ENCODE peak calls at places on chromosome 7, in eight cellular contexts. One of them, this sample, is unnamed.
A peak's percentile ranks its signal among the peaks of the same experiment; 100 is the strongest.

GRCh38 chr7:157392256-157393037 is 55.6 kb downstream of the DNAJB6 start:
- DNase-seq in MG63: no peak
- DNase-seq in H9: no peak
- DNase-seq in trophoblast cell: no peak
- DNase-seq in H7: no peak
- DNase-seq in Peyer's patch: no peak
- DNase-seq in tibial nerve: no peak
- DNase-seq in neuronal stem cell: no peak
- DNase-seq in this sample: no peak

GRCh38 chr7:64630496-64630895 is 35.4 kb upstream of the ZNF107 start:
- DNase-seq in MG63: no peak
- DNase-seq in Peyer's patch: no peak
- DNase-seq in tibial nerve: no peak
- DNase-seq in H9: no peak
- DNase-seq in neuronal stem cell: no peak
- DNase-seq in H7: no peak
- DNase-seq in trophoblast cell: peak; percentile 60
- DNase-seq in this sample: peak; percentile 51

GRCh38 chr7:114155106-114155765 is 236.4 kb upstream of the PPP1R3A start:
- DNase-seq in neuronal stem cell: no peak
- DNase-seq in tibial nerve: no peak
- DNase-seq in H9: no peak
- DNase-seq in MG63: no peak
- DNase-seq in Peyer's patch: no peak
- DNase-seq in H7: no peak
- DNase-seq in trophoblast cell: no peak
- DNase-seq in this sample: peak; percentile 34

GRCh38 chr7:143299840-143300239 is 11.7 kb downstream of the CASP2 start:
- DNase-seq in MG63: no peak
- DNase-seq in Peyer's patch: peak; percentile 52
- DNase-seq in H9: peak; percentile 57
- DNase-seq in trophoblast cell: peak; percentile 69
- DNase-seq in tibial nerve: no peak
- DNase-seq in H7: peak; percentile 81
- DNase-seq in neuronal stem cell: no peak
- DNase-seq in this sample: peak; percentile 79

GRCh38 chr7:86745019-86745745 is 101.5 kb downstream of the GRM3 start:
- DNase-seq in MG63: peak; percentile 7
- DNase-seq in tibial nerve: no peak
- DNase-seq in Peyer's patch: no peak
- DNase-seq in H7: no peak
- DNase-seq in H9: no peak
- DNase-seq in neuronal stem cell: no peak
- DNase-seq in trophoblast cell: no peak
- DNase-seq in this sample: no peak

GRCh38 chr7:80129785-80130184 is 4.8 kb upstream of the GNAI1 start:
- DNase-seq in neuronal stem cell: no peak
- DNase-seq in H7: no peak
- DNase-seq in trophoblast cell: no peak
- DNase-seq in MG63: no peak
- DNase-seq in tibial nerve: no peak
- DNase-seq in H9: no peak
- DNase-seq in Peyer's patch: no peak
- DNase-seq in this sample: no peak

GRCh38 chr7:143042821-143043271 is 9.3 kb upstream of the OR6V1 start:
- DNase-seq in neuronal stem cell: no peak
- DNase-seq in MG63: no peak
- DNase-seq in H9: no peak
- DNase-seq in tibial nerve: no peak
- DNase-seq in Peyer's patch: no peak
- DNase-seq in H7: no peak
- DNase-seq in trophoblast cell: no peak
- DNase-seq in this sample: no peak

GRCh38 chr7:35555934-35556333 is 139.0 kb downstream of the HERPUD2 start:
- DNase-seq in Peyer's patch: no peak
- DNase-seq in H9: no peak
- DNase-seq in trophoblast cell: peak; percentile 76
- DNase-seq in neuronal stem cell: no peak
- DNase-seq in tibial nerve: no peak
- DNase-seq in H7: no peak
- DNase-seq in MG63: no peak
- DNase-seq in this sample: no peak

GRCh38 chr7:40733578-40733977 is 598.8 kb downstream of the SUGCT start:
- DNase-seq in neuronal stem cell: no peak
- DNase-seq in tibial nerve: no peak
- DNase-seq in trophoblast cell: no peak
- DNase-seq in H9: no peak
- DNase-seq in H7: no peak
- DNase-seq in MG63: no peak
- DNase-seq in Peyer's patch: no peak
- DNase-seq in this sample: no peak

GRCh38 chr7:115019882-115020605 is 98.2 kb downstream of the MDFIC start:
- DNase-seq in H9: no peak
- DNase-seq in trophoblast cell: no peak
- DNase-seq in MG63: no peak
- DNase-seq in tibial nerve: no peak
- DNase-seq in H7: no peak
- DNase-seq in Peyer's patch: no peak
- DNase-seq in neuronal stem cell: no peak
- DNase-seq in this sample: no peak

GRCh38 chr7:235576-236395 is 43.4 kb downstream of the FAM20C start:
- DNase-seq in MG63: no peak
- DNase-seq in H7: no peak
- DNase-seq in H9: no peak
- DNase-seq in tibial nerve: no peak
- DNase-seq in Peyer's patch: no peak
- DNase-seq in neuronal stem cell: no peak
- DNase-seq in trophoblast cell: no peak
- DNase-seq in this sample: no peak

GRCh38 chr7:93147358-93147757 is 827 bp downstream of the SAMD9L start:
- DNase-seq in trophoblast cell: peak; percentile 15
- DNase-seq in MG63: peak; percentile 50
- DNase-seq in tibial nerve: no peak
- DNase-seq in H9: no peak
- DNase-seq in neuronal stem cell: no peak
- DNase-seq in Peyer's patch: peak; percentile 39
- DNase-seq in H7: no peak
- DNase-seq in this sample: no peak

GRCh38 chr7:55438085-55438764 is 73.1 kb downstream of the LANCL2 start:
- DNase-seq in trophoblast cell: no peak
- DNase-seq in MG63: no peak
- DNase-seq in tibial nerve: no peak
- DNase-seq in neuronal stem cell: no peak
- DNase-seq in Peyer's patch: no peak
- DNase-seq in H9: no peak
- DNase-seq in H7: peak; percentile 39
- DNase-seq in this sample: no peak

GRCh38 chr7:135659159-135659837 is 3.0 kb upstream of the STMP1 start:
- DNase-seq in tibial nerve: no peak
- DNase-seq in Peyer's patch: no peak
- DNase-seq in trophoblast cell: no peak
- DNase-seq in neuronal stem cell: no peak
- DNase-seq in H9: no peak
- DNase-seq in MG63: no peak
- DNase-seq in H7: no peak
- DNase-seq in this sample: no peak

GRCh38 chr7:139492293-139492692 is 8.8 kb upstream of the KLRG2 start:
- DNase-seq in MG63: no peak
- DNase-seq in Peyer's patch: no peak
- DNase-seq in neuronal stem cell: no peak
- DNase-seq in trophoblast cell: no peak
- DNase-seq in tibial nerve: no peak
- DNase-seq in H9: no peak
- DNase-seq in H7: no peak
- DNase-seq in this sample: no peak

GRCh38 chr7:48025630-48026029 is 3.3 kb downstream of the SUN3 start:
- DNase-seq in Peyer's patch: no peak
- DNase-seq in neuronal stem cell: no peak
- DNase-seq in tibial nerve: no peak
- DNase-seq in H7: no peak
- DNase-seq in trophoblast cell: peak; percentile 50
- DNase-seq in H9: no peak
- DNase-seq in MG63: no peak
- DNase-seq in this sample: no peak

GRCh38 chr7:154388999-154389398 is 336.8 kb downstream of the DPP6 start:
- DNase-seq in trophoblast cell: no peak
- DNase-seq in H9: no peak
- DNase-seq in neuronal stem cell: no peak
- DNase-seq in H7: no peak
- DNase-seq in MG63: no peak
- DNase-seq in Peyer's patch: no peak
- DNase-seq in tibial nerve: no peak
- DNase-seq in this sample: no peak

GRCh38 chr7:146660839-146661238 is 544.2 kb downstream of the CNTNAP2 start:
- DNase-seq in Peyer's patch: no peak
- DNase-seq in H7: no peak
- DNase-seq in trophoblast cell: no peak
- DNase-seq in H9: no peak
- DNase-seq in neuronal stem cell: no peak
- DNase-seq in MG63: no peak
- DNase-seq in tibial nerve: no peak
- DNase-seq in this sample: no peak

GRCh38 chr7:48004023-48004422 is 24.6 kb upstream of the HUS1 start:
- DNase-seq in MG63: no peak
- DNase-seq in neuronal stem cell: no peak
- DNase-seq in trophoblast cell: no peak
- DNase-seq in Peyer's patch: no peak
- DNase-seq in H7: no peak
- DNase-seq in tibial nerve: no peak
- DNase-seq in H9: no peak
- DNase-seq in this sample: no peak

GRCh38 chr7:114703677-114704076 is 218.2 kb upstream of the MDFIC start:
- DNase-seq in Peyer's patch: peak; percentile 22
- DNase-seq in MG63: no peak
- DNase-seq in tibial nerve: no peak
- DNase-seq in H7: no peak
- DNase-seq in trophoblast cell: no peak
- DNase-seq in H9: no peak
- DNase-seq in neuronal stem cell: no peak
- DNase-seq in this sample: no peak

GRCh38 chr7:102039706-102040105 is 222.3 kb downstream of the CUX1 start:
- DNase-seq in MG63: no peak
- DNase-seq in Peyer's patch: no peak
- DNase-seq in H9: no peak
- DNase-seq in neuronal stem cell: no peak
- DNase-seq in trophoblast cell: peak; percentile 83
- DNase-seq in tibial nerve: no peak
- DNase-seq in H7: no peak
- DNase-seq in this sample: no peak

GRCh38 chr7:16816820-16817219 is 12.0 kb upstream of the AGR2 start:
- DNase-seq in tibial nerve: no peak
- DNase-seq in H9: no peak
- DNase-seq in trophoblast cell: no peak
- DNase-seq in MG63: no peak
- DNase-seq in neuronal stem cell: no peak
- DNase-seq in H7: no peak
- DNase-seq in Peyer's patch: no peak
- DNase-seq in this sample: no peak

DNA sequence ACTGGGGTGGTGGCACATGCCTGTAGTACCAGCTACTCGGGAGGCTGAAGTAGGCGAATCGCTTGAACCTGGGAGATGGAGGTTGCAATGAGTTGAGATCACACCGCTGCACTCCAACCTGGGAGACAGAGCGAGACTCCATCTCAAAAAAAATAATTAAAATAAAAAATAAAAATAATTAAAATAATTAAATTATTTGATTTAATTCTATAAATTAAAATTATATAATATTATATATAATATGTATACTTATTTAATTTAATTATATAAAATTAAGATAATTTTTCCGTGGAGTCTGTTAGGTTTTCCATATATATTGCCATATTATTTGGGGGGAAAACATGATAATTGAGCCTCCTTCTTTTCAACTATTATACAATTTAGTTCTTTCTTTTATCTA is 12.0 kb downstream of the WIPF3 start:
- DNase-seq in MG63: no peak
- DNase-seq in H9: no peak
- DNase-seq in H7: no peak
- DNase-seq in trophoblast cell: no peak
- DNase-seq in neuronal stem cell: no peak
- DNase-seq in tibial nerve: no peak
- DNase-seq in Peyer's patch: no peak
- DNase-seq in this sample: no peak
- H3K27me3 ChIP-seq in MG63: peaks cover 26% of the 10 kb centered on the region
- H3K27me3 ChIP-seq in H9: no peaks in the 10 kb centered on the region
- H3K27me3 ChIP-seq in H7: no peaks in the 10 kb centered on the region
- H3K27me3 ChIP-seq in trophoblast cell: no peaks in the 10 kb centered on the region
- H3K27me3 ChIP-seq in neuronal stem cell: peaks cover 67% of the 10 kb centered on the region
- H3K27me3 ChIP-seq in tibial nerve: no peaks in the 10 kb centered on the region
- H3K27me3 ChIP-seq in Peyer's patch: no peaks in the 10 kb centered on the region
- H3K27me3 ChIP-seq in this sample: no peaks in the 10 kb centered on the region

GRCh38 chr7:12572941-12573340 is 2.4 kb downstream of the SCIN start:
- DNase-seq in MG63: no peak
- DNase-seq in neuronal stem cell: no peak
- DNase-seq in H7: no peak
- DNase-seq in Peyer's patch: no peak
- DNase-seq in trophoblast cell: no peak
- DNase-seq in tibial nerve: no peak
- DNase-seq in H9: no peak
- DNase-seq in this sample: no peak
- H3K27me3 ChIP-seq in MG63: peaks cover 30% of the 10 kb centered on the region
- H3K27me3 ChIP-seq in neuronal stem cell: peaks cover 77% of the 10 kb centered on the region
- H3K27me3 ChIP-seq in H7: peaks cover 36% of the 10 kb centered on the region
- H3K27me3 ChIP-seq in Peyer's patch: no peaks in the 10 kb centered on the region
- H3K27me3 ChIP-seq in trophoblast cell: peaks cover 4% of the 10 kb centered on the region
- H3K27me3 ChIP-seq in tibial nerve: peaks cover 26% of the 10 kb centered on the region
- H3K27me3 ChIP-seq in H9: peaks cover 17% of the 10 kb centered on the region
- H3K27me3 ChIP-seq in this sample: peaks cover 45% of the 10 kb centered on the region

GRCh38 chr7:28957822-28958234 is 302 bp downstream of the TRIL start:
- DNase-seq in H7: peak; percentile 84
- DNase-seq in MG63: peak; percentile 38
- DNase-seq in Peyer's patch: no peak
- DNase-seq in H9: peak; percentile 63
- DNase-seq in neuronal stem cell: no peak
- DNase-seq in tibial nerve: no peak
- DNase-seq in trophoblast cell: peak; percentile 58
- DNase-seq in this sample: peak; percentile 60
- H3K27me3 ChIP-seq in H7: peaks cover 36% of the 10 kb centered on the region
- H3K27me3 ChIP-seq in MG63: peaks cover 16% of the 10 kb centered on the region
- H3K27me3 ChIP-seq in Peyer's patch: no peaks in the 10 kb centered on the region
- H3K27me3 ChIP-seq in H9: peaks cover 11% of the 10 kb centered on the region
- H3K27me3 ChIP-seq in neuronal stem cell: peaks cover 22% of the 10 kb centered on the region
- H3K27me3 ChIP-seq in tibial nerve: peaks cover 44% of the 10 kb centered on the region
- H3K27me3 ChIP-seq in trophoblast cell: no peaks in the 10 kb centered on the region
- H3K27me3 ChIP-seq in this sample: peaks cover 71% of the 10 kb centered on the region

DNA sequence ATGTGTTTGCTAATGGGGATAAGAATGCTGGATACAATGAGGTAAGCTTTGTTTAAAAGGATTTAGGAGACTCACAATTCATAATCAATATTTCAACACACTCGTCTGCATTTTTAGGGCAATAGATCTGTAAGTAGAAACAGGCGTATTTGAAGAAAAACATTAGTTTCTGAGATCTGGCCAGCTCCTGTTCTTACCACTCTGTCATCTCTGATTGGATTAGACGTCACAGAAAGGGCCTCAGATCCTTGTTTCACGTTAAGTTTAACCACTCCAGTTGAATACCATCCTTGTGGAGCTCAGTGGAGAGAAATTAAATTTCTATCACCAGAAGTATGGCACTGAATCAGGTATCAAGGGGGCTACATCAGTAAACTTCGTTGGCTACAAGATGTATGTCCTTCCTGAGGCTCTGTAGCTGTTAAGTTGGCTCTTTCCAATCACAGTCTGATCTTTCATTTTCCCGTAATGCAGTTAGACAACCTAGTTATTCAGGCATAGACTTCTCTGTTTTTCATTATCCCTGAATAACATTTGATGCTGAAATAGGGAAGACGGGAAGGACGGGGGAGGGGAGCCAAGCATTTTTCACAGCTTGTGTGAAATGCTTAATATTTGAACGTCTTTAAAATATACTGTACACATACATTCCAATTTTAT is 659.2 kb upstream of the GALNT17 start:
- DNase-seq in Peyer's patch: no peak
- DNase-seq in neuronal stem cell: no peak
- DNase-seq in MG63: no peak
- DNase-seq in trophoblast cell: no peak
- DNase-seq in H7: no peak
- DNase-seq in tibial nerve: no peak
- DNase-seq in H9: no peak
- DNase-seq in this sample: no peak
- H3K27me3 ChIP-seq in Peyer's patch: no peaks in the 10 kb centered on the region
- H3K27me3 ChIP-seq in neuronal stem cell: no peaks in the 10 kb centered on the region
- H3K27me3 ChIP-seq in MG63: no peaks in the 10 kb centered on the region
- H3K27me3 ChIP-seq in trophoblast cell: no peaks in the 10 kb centered on the region
- H3K27me3 ChIP-seq in H7: no peaks in the 10 kb centered on the region
- H3K27me3 ChIP-seq in tibial nerve: no peaks in the 10 kb centered on the region
- H3K27me3 ChIP-seq in H9: no peaks in the 10 kb centered on the region
- H3K27me3 ChIP-seq in this sample: no peaks in the 10 kb centered on the region